ENCODE peak calls at places on chromosome 2, in seven cellular contexts. M is body of pancreas, V is K562, Z is gastrocnemius medialis, B is right lobe of liver, F is IMR-90, A is ovary. Q is an unnamed sample.

GRCh38 chr2:16861154-16861929 is 195.7 kb upstream of the CYRIA start:
- DNase-seq in Z (no peak), B (no peak), A (no peak), F (no peak), M (no peak), V (no peak), Q (no peak)

GRCh38 chr2:201908901-201909300 is 102.6 kb downstream of the CDK15 start:
- DNase-seq in M (no peak), A (no peak), V (no peak), F (peak; percentile 67), B (no peak), Z (no peak), Q (no peak)

GRCh38 chr2:20603791-20604190 is 47.1 kb downstream of the HS1BP3 start:
- DNase-seq in F (no peak), V (no peak), A (no peak), Z (no peak), B (no peak), M (no peak), Q (peak; percentile 6)

GRCh38 chr2:235634435-235635152 is 140.8 kb downstream of the AGAP1 start:
- DNase-seq in V (no peak), M (no peak), F (peak; percentile 69), A (no peak), B (no peak), Z (no peak), Q (no peak)

GRCh38 chr2:14516844-14517243 is 115.7 kb upstream of the LRATD1 start:
- DNase-seq in A (no peak), F (peak; percentile 99), B (no peak), Z (no peak), V (no peak), M (no peak), Q (no peak)

GRCh38 chr2:17876590-17876989 is 1.9 kb upstream of the KCNS3 start:
- DNase-seq in M (no peak), F (no peak), B (no peak), Z (no peak), A (no peak), V (no peak), Q (no peak)

GRCh38 chr2:182542501-182543258 is 115.8 kb upstream of the PDE1A start:
- DNase-seq in Z (no peak), V (no peak), B (no peak), M (no peak), A (peak; percentile 26), F (peak; percentile 65), Q (no peak)

GRCh38 chr2:241547781-241548450 is 10.6 kb upstream of the BOK start:
- DNase-seq in B (no peak), Z (no peak), M (no peak), F (no peak), V (no peak), A (no peak), Q (no peak)

GRCh38 chr2:32594573-32594972 is 33.3 kb upstream of the TTC27 start:
- DNase-seq in V (no peak), B (no peak), Z (no peak), M (no peak), F (no peak), A (no peak), Q (no peak)

GRCh38 chr2:232502901-232503791 is 15.5 kb upstream of the ECEL1 start:
- DNase-seq in Z (no peak), F (peak; percentile 45), A (peak; percentile 85), M (peak; percentile 32), B (peak; percentile 55), V (peak; percentile 73), Q (peak; percentile 14)

GRCh38 chr2:221503965-221504364 is 68.1 kb downstream of the EPHA4 start:
- DNase-seq in F (no peak), B (no peak), A (no peak), M (no peak), V (no peak), Z (no peak), Q (no peak)

GRCh38 chr2:221502270-221502973 is 69.7 kb downstream of the EPHA4 start:
- DNase-seq in V (no peak), M (no peak), A (no peak), F (peak; percentile 69), Z (no peak), B (no peak), Q (no peak)

GRCh38 chr2:221501210-221501882 is 70.8 kb downstream of the EPHA4 start:
- DNase-seq in F (peak; percentile 71), M (no peak), B (no peak), V (no peak), Z (no peak), A (no peak), Q (no peak)

GRCh38 chr2:221501883-221502269 is 70.2 kb downstream of the EPHA4 start:
- DNase-seq in B (no peak), Z (no peak), M (no peak), F (no peak), A (no peak), V (no peak), Q (no peak)

GRCh38 chr2:221500501-221501209 is 71.4 kb downstream of the EPHA4 start:
- DNase-seq in Z (no peak), A (no peak), M (no peak), B (no peak), V (no peak), F (no peak), Q (no peak)
- H3K27ac ChIP-seq in Z (no peak overlapping the region), A (no peak overlapping the region), M (no peak overlapping the region), B (no peak overlapping the region), V (no peak overlapping the region), F (no peak overlapping the region), Q (no peak overlapping the region)

DNA sequence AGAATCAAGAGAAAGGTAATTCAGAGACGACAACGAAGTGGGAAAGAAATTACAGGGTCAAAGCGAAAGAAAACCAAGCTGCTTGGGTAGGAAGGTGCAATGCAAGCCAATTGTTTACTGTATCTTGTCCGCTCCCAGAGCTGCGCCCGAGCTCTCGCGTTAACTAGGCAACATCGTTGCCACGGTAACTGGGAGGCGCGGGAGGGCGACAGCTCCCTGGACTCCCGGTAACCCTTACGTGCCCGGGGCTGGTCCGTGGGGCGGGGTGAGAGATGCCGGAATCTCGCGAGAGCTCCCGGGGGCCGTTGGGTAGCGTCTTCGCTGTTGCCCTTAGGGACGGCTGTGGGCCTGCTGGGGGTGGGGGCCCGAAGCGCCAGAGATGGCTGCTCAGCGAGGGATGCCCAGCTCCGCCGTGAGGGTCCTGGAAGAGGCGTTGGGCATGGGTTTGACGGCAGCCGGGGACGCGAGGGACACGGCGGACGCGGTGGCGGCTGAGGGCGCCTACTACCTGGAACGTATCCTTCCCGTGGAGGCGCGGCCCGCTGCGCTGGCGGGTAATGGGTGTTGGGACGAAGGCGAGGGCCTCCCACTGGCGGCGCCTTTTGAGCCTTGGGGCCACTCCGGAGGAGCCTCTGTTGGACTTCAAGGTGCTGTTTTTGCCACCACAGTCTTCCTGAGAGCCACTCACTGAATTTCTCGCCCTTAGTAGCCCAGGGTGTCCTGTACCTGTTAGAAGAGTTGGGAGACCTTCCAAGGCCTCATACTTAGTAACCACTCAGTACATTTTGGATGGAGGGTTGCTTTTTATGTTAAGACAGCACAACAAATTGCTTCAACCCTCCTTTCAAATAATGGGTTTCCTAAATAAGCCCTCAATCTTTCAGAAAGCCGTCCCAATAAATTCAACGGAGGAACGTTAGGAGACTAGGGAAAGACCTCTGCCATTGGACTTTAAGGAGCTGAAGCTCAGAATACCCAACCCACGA is at the start of gene SPAG16:
- DNase-seq in B (peak; percentile 97), A (peak; percentile 98), M (peak; percentile 97), F (peak; percentile 97), V (peak; percentile 64), Z (peak; percentile 64), Q (peak; percentile 97)
- TF ChIP-seq POLR2A in B (peak; percentile 24), A (peak; percentile 50), M (peak; percentile 76), F (peak; percentile 34), V (no peak), Z (no peak), Q (peak; percentile 56)

DNA sequence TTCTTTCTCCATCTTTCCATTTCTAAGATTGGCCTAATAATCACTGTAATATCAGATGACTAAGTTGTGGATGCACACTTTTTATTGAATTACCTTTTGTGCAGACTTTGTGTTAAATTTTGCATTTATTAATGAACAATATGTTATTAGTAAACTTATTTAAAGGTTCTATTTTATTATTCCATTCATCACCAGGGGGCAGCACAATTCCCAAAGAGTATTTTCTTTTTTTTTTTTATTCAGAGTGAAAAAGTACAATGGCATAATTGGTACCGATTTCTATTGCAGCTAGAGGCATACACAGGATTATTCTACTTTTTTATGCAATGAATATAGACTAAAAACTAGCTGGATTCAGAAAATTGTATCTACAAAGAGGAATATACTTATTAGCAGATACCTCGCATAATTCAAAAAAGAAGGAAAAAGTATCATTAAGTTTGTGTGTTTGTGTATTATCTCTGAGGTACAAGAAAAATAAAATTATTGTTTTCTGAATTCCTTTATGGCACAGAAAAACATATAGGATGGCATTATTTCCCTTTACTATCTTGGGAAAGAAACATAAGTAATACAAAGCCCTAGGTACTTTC is 390.6 kb downstream of the ERBB4 start:
- DNase-seq in B (no peak), Z (no peak), A (no peak), V (no peak), F (peak; percentile 1), M (no peak), Q (no peak)
- TF ChIP-seq CTCF in B (peak; percentile 51), Z (no peak), A (no peak), V (no peak), F (peak; percentile 44), M (no peak), Q (no peak)

GRCh38 chr2:41932241-41933034 is 115.4 kb upstream of the PKDCC start:
- DNase-seq in M (peak; percentile 51), A (peak; percentile 84), F (peak; percentile 93), Z (peak; percentile 43), B (no peak), V (peak; percentile 61), Q (peak; percentile 46)
- H3K27ac ChIP-seq in M (no peak overlapping the region), A (no peak overlapping the region), F (peak overlapping the region; percentile 79), Z (peak overlapping the region; percentile 76), B (no peak overlapping the region), V (no peak overlapping the region), Q (peak overlapping the region; percentile 50)